ENCODE peak calls at places on chromosomes 12 and 14, in eight cellular contexts. One of them, this sample, is unnamed.

GRCh38 chr14:90585106-90585505 is 188.3 kb downstream of the CALM1 start:
- DNase-seq in LoVo: no peak
- DNase-seq in AG10803: no peak
- DNase-seq in activated CD4-positive, alpha-beta memory T cell treated with anti-CD3 and anti-CD28 coated beads, Interleukin-2, amount 10 ng/mL, durations not matched to agents 7 days and 5 days: no peak
- DNase-seq in activated CD4-positive, alpha-beta T cell treated with anti-CD3 and anti-CD28 coated beads for 36 hours: no peak
- DNase-seq in AG04450: no peak
- DNase-seq in skeletal muscle cell: no peak
- DNase-seq in epithelial cell of proximal tubule: no peak
- DNase-seq in this sample: no peak

GRCh38 chr12:129401572-129401971 is 502.3 kb downstream of the TMEM132D start:
- DNase-seq in LoVo: no peak
- DNase-seq in AG10803: no peak
- DNase-seq in activated CD4-positive, alpha-beta memory T cell treated with anti-CD3 and anti-CD28 coated beads, Interleukin-2, amount 10 ng/mL, durations not matched to agents 7 days and 5 days: no peak
- DNase-seq in activated CD4-positive, alpha-beta T cell treated with anti-CD3 and anti-CD28 coated beads for 36 hours: no peak
- DNase-seq in AG04450: no peak
- DNase-seq in skeletal muscle cell: no peak
- DNase-seq in epithelial cell of proximal tubule: no peak
- DNase-seq in this sample: no peak

GRCh38 chr14:74667758-74668157 is 45.1 kb downstream of the AREL1 start:
- DNase-seq in LoVo: no peak
- DNase-seq in AG10803: peak; percentile 45
- DNase-seq in activated CD4-positive, alpha-beta memory T cell treated with anti-CD3 and anti-CD28 coated beads, Interleukin-2, amount 10 ng/mL, durations not matched to agents 7 days and 5 days: no peak
- DNase-seq in activated CD4-positive, alpha-beta T cell treated with anti-CD3 and anti-CD28 coated beads for 36 hours: no peak
- DNase-seq in AG04450: no peak
- DNase-seq in skeletal muscle cell: no peak
- DNase-seq in epithelial cell of proximal tubule: no peak
- DNase-seq in this sample: no peak

GRCh38 chr12:30884804-30885203 is 41.7 kb upstream of the TSPAN11 start:
- DNase-seq in LoVo: no peak
- DNase-seq in AG10803: no peak
- DNase-seq in activated CD4-positive, alpha-beta memory T cell treated with anti-CD3 and anti-CD28 coated beads, Interleukin-2, amount 10 ng/mL, durations not matched to agents 7 days and 5 days: no peak
- DNase-seq in activated CD4-positive, alpha-beta T cell treated with anti-CD3 and anti-CD28 coated beads for 36 hours: no peak
- DNase-seq in AG04450: no peak
- DNase-seq in skeletal muscle cell: no peak
- DNase-seq in epithelial cell of proximal tubule: no peak
- DNase-seq in this sample: no peak

GRCh38 chr12:105235299-105235746 is 651 bp downstream of the APPL2 start:
- DNase-seq in LoVo: peak; percentile 25
- DNase-seq in AG10803: no peak
- DNase-seq in activated CD4-positive, alpha-beta memory T cell treated with anti-CD3 and anti-CD28 coated beads, Interleukin-2, amount 10 ng/mL, durations not matched to agents 7 days and 5 days: no peak
- DNase-seq in activated CD4-positive, alpha-beta T cell treated with anti-CD3 and anti-CD28 coated beads for 36 hours: no peak
- DNase-seq in AG04450: no peak
- DNase-seq in skeletal muscle cell: no peak
- DNase-seq in epithelial cell of proximal tubule: no peak
- DNase-seq in this sample: no peak

GRCh38 chr12:52884526-52885293 is 20.2 kb downstream of the KRT8 start:
- DNase-seq in LoVo: peak; percentile 86
- DNase-seq in AG10803: peak; percentile 34
- DNase-seq in activated CD4-positive, alpha-beta memory T cell treated with anti-CD3 and anti-CD28 coated beads, Interleukin-2, amount 10 ng/mL, durations not matched to agents 7 days and 5 days: peak; percentile 80
- DNase-seq in activated CD4-positive, alpha-beta T cell treated with anti-CD3 and anti-CD28 coated beads for 36 hours: peak; percentile 90
- DNase-seq in AG04450: no peak
- DNase-seq in skeletal muscle cell: no peak
- DNase-seq in epithelial cell of proximal tubule: no peak
- DNase-seq in this sample: peak; percentile 51

GRCh38 chr14:75279153-75279738 is 618 bp downstream of the FOS start:
- DNase-seq in LoVo: no peak
- DNase-seq in AG10803: peak; percentile 70
- DNase-seq in activated CD4-positive, alpha-beta memory T cell treated with anti-CD3 and anti-CD28 coated beads, Interleukin-2, amount 10 ng/mL, durations not matched to agents 7 days and 5 days: peak; percentile 61
- DNase-seq in activated CD4-positive, alpha-beta T cell treated with anti-CD3 and anti-CD28 coated beads for 36 hours: peak; percentile 78
- DNase-seq in AG04450: no peak
- DNase-seq in skeletal muscle cell: no peak
- DNase-seq in epithelial cell of proximal tubule: no peak
- DNase-seq in this sample: peak; percentile 81

GRCh38 chr14:48805315-48805714 is 780.9 kb downstream of the RPS29 start:
- DNase-seq in LoVo: peak; percentile 58
- DNase-seq in AG10803: no peak
- DNase-seq in activated CD4-positive, alpha-beta memory T cell treated with anti-CD3 and anti-CD28 coated beads, Interleukin-2, amount 10 ng/mL, durations not matched to agents 7 days and 5 days: no peak
- DNase-seq in activated CD4-positive, alpha-beta T cell treated with anti-CD3 and anti-CD28 coated beads for 36 hours: no peak
- DNase-seq in AG04450: no peak
- DNase-seq in skeletal muscle cell: no peak
- DNase-seq in epithelial cell of proximal tubule: no peak
- DNase-seq in this sample: no peak

GRCh38 chr12:84069699-84070098 is 842.9 kb downstream of the SLC6A15 start:
- DNase-seq in LoVo: no peak
- DNase-seq in AG10803: peak; percentile 88
- DNase-seq in activated CD4-positive, alpha-beta memory T cell treated with anti-CD3 and anti-CD28 coated beads, Interleukin-2, amount 10 ng/mL, durations not matched to agents 7 days and 5 days: no peak
- DNase-seq in activated CD4-positive, alpha-beta T cell treated with anti-CD3 and anti-CD28 coated beads for 36 hours: no peak
- DNase-seq in AG04450: no peak
- DNase-seq in skeletal muscle cell: no peak
- DNase-seq in epithelial cell of proximal tubule: no peak
- DNase-seq in this sample: no peak

GRCh38 chr12:15230751-15231150 is 9.5 kb upstream of the RERG start:
- DNase-seq in LoVo: no peak
- DNase-seq in AG10803: no peak
- DNase-seq in activated CD4-positive, alpha-beta memory T cell treated with anti-CD3 and anti-CD28 coated beads, Interleukin-2, amount 10 ng/mL, durations not matched to agents 7 days and 5 days: no peak
- DNase-seq in activated CD4-positive, alpha-beta T cell treated with anti-CD3 and anti-CD28 coated beads for 36 hours: no peak
- DNase-seq in AG04450: no peak
- DNase-seq in skeletal muscle cell: no peak
- DNase-seq in epithelial cell of proximal tubule: no peak
- DNase-seq in this sample: no peak

GRCh38 chr14:82094819-82095218 is 561.2 kb upstream of the SEL1L start:
- DNase-seq in LoVo: no peak
- DNase-seq in AG10803: no peak
- DNase-seq in activated CD4-positive, alpha-beta memory T cell treated with anti-CD3 and anti-CD28 coated beads, Interleukin-2, amount 10 ng/mL, durations not matched to agents 7 days and 5 days: no peak
- DNase-seq in activated CD4-positive, alpha-beta T cell treated with anti-CD3 and anti-CD28 coated beads for 36 hours: no peak
- DNase-seq in AG04450: no peak
- DNase-seq in skeletal muscle cell: no peak
- DNase-seq in epithelial cell of proximal tubule: no peak
- DNase-seq in this sample: no peak